ENCODE peak calls at places on chromosomes 2 and 18, in seven cellular contexts. Y, H, D, I, X, M and A are unnamed samples.

GRCh38 chr2:179612108-179612507 is 249.3 kb downstream of the ZNF385B start:
- DNase-seq in Y (no peak), X (no peak), H (no peak), D (no peak), I (no peak), M (peak), A (no peak)

GRCh38 chr2:15942711-15943345 is 2.5 kb downstream of the MYCN start:
- DNase-seq in D (no peak), M (no peak), H (peak), X (no peak), I (no peak), Y (no peak), A (peak)

GRCh38 chr18:2114289-2114688 is 457.0 kb downstream of the METTL4 start:
- DNase-seq in I (no peak), D (no peak), M (no peak), Y (no peak), H (no peak), X (no peak), A (no peak)

GRCh38 chr2:15259356-15259756 is 301.8 kb downstream of the NBAS start:
- DNase-seq in Y (no peak), H (no peak), X (no peak), I (peak), D (no peak), M (no peak), A (no peak)

GRCh38 chr18:75031717-75032317 is 177.1 kb downstream of the PTGR3 start:
- DNase-seq in Y (no peak), X (no peak), M (no peak), H (no peak), I (no peak), D (no peak), A (no peak)

GRCh38 chr2:176763871-176764404 is 448.7 kb upstream of the HNRNPA3 start:
- DNase-seq in X (no peak), Y (no peak), M (no peak), D (no peak), H (no peak), I (peak), A (no peak)

GRCh38 chr18:22563098-22563707 is 145.5 kb upstream of the CTAGE1 start:
- DNase-seq in H (peak), X (no peak), D (peak), Y (peak), M (peak), I (peak), A (peak)

GRCh38 chr2:132009874-132010521 is 151.8 kb downstream of the ANKRD30BL start:
- DNase-seq in X (no peak), Y (no peak), I (no peak), M (no peak), D (no peak), H (peak), A (no peak)

GRCh38 chr18:76359909-76360308 is 135.1 kb downstream of the ZNF516 start:
- DNase-seq in Y (no peak), H (no peak), M (no peak), D (no peak), I (no peak), X (no peak), A (no peak)

GRCh38 chr2:12119841-12120240 is 373.4 kb downstream of the LPIN1 start:
- DNase-seq in M (peak), D (no peak), H (no peak), X (no peak), I (no peak), Y (no peak), A (no peak)

GRCh38 chr2:152037711-152038110 is 61.1 kb downstream of the CACNB4 start:
- DNase-seq in D (no peak), M (no peak), X (peak), I (no peak), H (no peak), Y (no peak), A (no peak)

GRCh38 chr18:31203086-31203793 is 40.6 kb upstream of the DSC1 start:
- DNase-seq in H (no peak), M (no peak), X (peak), D (no peak), Y (no peak), I (no peak), A (no peak)

GRCh38 chr2:69390001-69390400 is 3.0 kb upstream of the GFPT1 start:
- DNase-seq in X (no peak), H (no peak), M (no peak), Y (no peak), D (no peak), I (no peak), A (no peak)

GRCh38 chr2:211329421-211329820 is 773.0 kb downstream of the CPS1 start:
- DNase-seq in X (no peak), D (no peak), I (no peak), Y (no peak), H (no peak), M (no peak), A (no peak)

GRCh38 chr2:202098336-202098735 is 25.3 kb downstream of the KIAA2012 start:
- DNase-seq in H (no peak), Y (no peak), I (no peak), D (no peak), X (no peak), M (no peak), A (no peak)

GRCh38 chr2:28063492-28063962 is 173.0 kb downstream of the BABAM2 start:
- DNase-seq in I (no peak), M (peak), D (no peak), Y (no peak), X (no peak), H (no peak), A (no peak)

GRCh38 chr2:131092409-131093065 is 723 bp downstream of the FAM168B start:
- DNase-seq in M (no peak), D (no peak), I (no peak), Y (no peak), X (no peak), H (no peak), A (no peak)

GRCh38 chr2:4898706-4899105 is 793.5 kb upstream of the SOX11 start:
- DNase-seq in M (no peak), H (no peak), X (no peak), I (no peak), Y (no peak), D (no peak), A (no peak)

GRCh38 chr2:74290466-74291216 is 52.6 kb downstream of the SLC4A5 start:
- DNase-seq in I (no peak), H (no peak), D (no peak), M (no peak), Y (peak), X (no peak), A (peak)

GRCh38 chr2:212892193-212892592 is 259.2 kb downstream of the IKZF2 start:
- DNase-seq in D (peak), Y (no peak), X (no peak), H (peak), I (peak), M (no peak), A (no peak)

GRCh38 chr2:120670771-120671480 is 64.7 kb upstream of the GLI2 start:
- DNase-seq in M (no peak), X (no peak), I (no peak), Y (no peak), D (no peak), H (no peak), A (no peak)